ENCODE peak calls at places on chromosomes 3 and 15, in nine cellular contexts. C is activated T-helper 1 cell treated with anti-CD3 and anti-CD28 coated beads, Interleukin-2, amount 50 U/mL, for 16 hours; M is stimulated activated CD4-positive, alpha-beta T cell treated with anti-CD3 and anti-CD28 coated beads, Interleukin-1b, Interleukin-23, amount 100 ng/mL, for 1 hour; U is NCI-H2081; Q is NCI-H524; V is non-pigmented ciliary epithelial cell; I is sigmoid colon; F is T-helper 2 cell; J is AML-193. Y is an unnamed sample.

GRCh38 chr3:126678691-126679317 is 23.9 kb upstream of the TXNRD3 start:
- DNase-seq in C (no peak), M (no peak), U (no peak), Q (peak), V (no peak), I (no peak), F (no peak), J (no peak), Y (no peak)

GRCh38 chr3:197300361-197300760 is 1.9 kb upstream of the DLG1 start:
- DNase-seq in C (no peak), M (no peak), U (no peak), Q (no peak), V (no peak), I (peak), F (no peak), J (no peak), Y (no peak)

GRCh38 chr15:56056626-56057025 is 63.2 kb upstream of the NEDD4 start:
- DNase-seq in C (no peak), M (no peak), U (no peak), Q (no peak), V (no peak), I (no peak), F (no peak), J (no peak), Y (no peak)

GRCh38 chr15:61634837-61635236 is 405.7 kb upstream of the RORA start:
- DNase-seq in C (no peak), M (no peak), U (no peak), Q (peak), V (no peak), I (no peak), F (no peak), J (no peak), Y (no peak)

GRCh38 chr3:158773166-158773565 is 28.7 kb upstream of the MFSD1 start:
- DNase-seq in C (no peak), M (no peak), U (no peak), Q (no peak), V (no peak), I (no peak), F (no peak), J (no peak), Y (no peak)

GRCh38 chr3:80606073-80606472 is 838.3 kb upstream of the ROBO1 start:
- DNase-seq in C (no peak), M (no peak), U (no peak), Q (no peak), V (no peak), I (no peak), F (no peak), J (no peak), Y (no peak)

GRCh38 chr15:92159481-92159880 is 234.2 kb upstream of the ST8SIA2 start:
- DNase-seq in C (no peak), M (no peak), U (no peak), Q (no peak), V (no peak), I (no peak), F (no peak), J (no peak), Y (no peak)

GRCh38 chr3:135982404-135982761 is 16.9 kb downstream of the PPP2R3A start:
- DNase-seq in C (no peak), M (no peak), U (no peak), Q (no peak), V (no peak), I (no peak), F (no peak), J (no peak), Y (no peak)

GRCh38 chr15:75107905-75108838 is 84.8 kb downstream of the PPCDC start:
- DNase-seq in C (peak), M (no peak), U (no peak), Q (no peak), V (peak), I (no peak), F (peak), J (peak), Y (no peak)

GRCh38 chr3:64575211-64575844 is 112.5 kb downstream of the ADAMTS9 start:
- DNase-seq in C (no peak), M (no peak), U (no peak), Q (no peak), V (no peak), I (no peak), F (no peak), J (peak), Y (no peak)

GRCh38 chr15:57003418-57003817 is 85.0 kb downstream of the TCF12 start:
- DNase-seq in C (no peak), M (no peak), U (no peak), Q (no peak), V (peak), I (no peak), F (no peak), J (no peak), Y (no peak)

GRCh38 chr3:188286087-188286513 is 132.1 kb downstream of the LPP start:
- DNase-seq in C (no peak), M (no peak), U (no peak), Q (no peak), V (peak), I (peak), F (no peak), J (no peak), Y (peak)

GRCh38 chr3:170442945-170443344 is 24.3 kb downstream of the CLDN11 start:
- DNase-seq in C (no peak), M (no peak), U (no peak), Q (no peak), V (no peak), I (no peak), F (no peak), J (no peak), Y (no peak)

GRCh38 chr3:53616971-53617892 is 122.8 kb downstream of the CACNA1D start:
- DNase-seq in C (no peak), M (no peak), U (no peak), Q (no peak), V (no peak), I (no peak), F (no peak), J (no peak), Y (no peak)

GRCh38 chr3:177283983-177284382 is 86.7 kb upstream of the TBL1XR1 start:
- DNase-seq in C (no peak), M (no peak), U (no peak), Q (no peak), V (no peak), I (no peak), F (no peak), J (no peak), Y (no peak)

GRCh38 chr3:129345971-129346370 is 67.3 kb downstream of the HMCES start:
- DNase-seq in C (no peak), M (no peak), U (no peak), Q (no peak), V (no peak), I (no peak), F (no peak), J (no peak), Y (no peak)

GRCh38 chr15:96320703-96321421 is 9.6 kb upstream of the NR2F2 start:
- DNase-seq in C (no peak), M (no peak), U (no peak), Q (no peak), V (no peak), I (no peak), F (no peak), J (no peak), Y (no peak)

GRCh38 chr3:171257251-171258179 is 202.7 kb downstream of the TNIK start:
- DNase-seq in C (no peak), M (no peak), U (no peak), Q (no peak), V (peak), I (no peak), F (no peak), J (no peak), Y (no peak)

GRCh38 chr3:196181127-196181546 is 30.1 kb downstream of the ZDHHC19 start:
- DNase-seq in C (no peak), M (no peak), U (no peak), Q (peak), V (no peak), I (no peak), F (no peak), J (no peak), Y (no peak)

GRCh38 chr15:73884159-73884558 is 10.8 kb downstream of the TBC1D21 start:
- DNase-seq in C (no peak), M (no peak), U (no peak), Q (no peak), V (no peak), I (no peak), F (no peak), J (no peak), Y (no peak)

GRCh38 chr3:29701326-29701983 is 420.6 kb downstream of the RBMS3 start:
- DNase-seq in C (no peak), M (no peak), U (no peak), Q (no peak), V (no peak), I (no peak), F (no peak), J (no peak), Y (no peak)

GRCh38 chr3:60754617-60755016 is 496.6 kb downstream of the FHIT start:
- DNase-seq in C (no peak), M (no peak), U (no peak), Q (no peak), V (no peak), I (no peak), F (no peak), J (peak), Y (no peak)

GRCh38 chr15:66774001-66774814 is 72.2 kb downstream of the SMAD6 start:
- DNase-seq in C (no peak), M (peak), U (peak), Q (peak), V (no peak), I (peak), F (peak), J (peak), Y (peak)

GRCh38 chr3:45367451-45367850 is 20.9 kb upstream of the LARS2 start:
- DNase-seq in C (no peak), M (no peak), U (no peak), Q (no peak), V (peak), I (no peak), F (no peak), J (no peak), Y (no peak)

GRCh38 chr3:128076783-128077624 is 24.8 kb downstream of the SEC61A1 start:
- DNase-seq in C (no peak), M (no peak), U (no peak), Q (no peak), V (no peak), I (no peak), F (peak), J (peak), Y (no peak)

GRCh38 chr15:82663186-82663600 is 16.0 kb upstream of the CPEB1 start:
- DNase-seq in C (no peak), M (no peak), U (no peak), Q (no peak), V (no peak), I (no peak), F (peak), J (peak), Y (no peak)

GRCh38 chr15:81752149-81752942 is 293.5 kb downstream of the MEX3B start:
- DNase-seq in C (no peak), M (no peak), U (peak), Q (peak), V (no peak), I (peak), F (no peak), J (no peak), Y (peak)

GRCh38 chr3:119669906-119670570 is 7.2 kb downstream of the COX17 start:
- DNase-seq in C (no peak), M (no peak), U (no peak), Q (no peak), V (no peak), I (no peak), F (no peak), J (no peak), Y (no peak)

GRCh38 chr15:68488966-68489365 is 57.0 kb upstream of the ITGA11 start:
- DNase-seq in C (no peak), M (no peak), U (no peak), Q (no peak), V (no peak), I (no peak), F (no peak), J (no peak), Y (no peak)

GRCh38 chr3:54223063-54223462 is 100.7 kb downstream of the CACNA2D3 start:
- DNase-seq in C (no peak), M (no peak), U (no peak), Q (no peak), V (no peak), I (no peak), F (no peak), J (no peak), Y (no peak)

GRCh38 chr3:79066481-79066880 is 701.3 kb downstream of the ROBO1 start:
- DNase-seq in C (no peak), M (no peak), U (no peak), Q (no peak), V (no peak), I (no peak), F (no peak), J (no peak), Y (no peak)

Y was measured in uterus.